ENCODE peak calls at places on chromosomes 3 and 15, in nine cellular contexts. W is HL-60; D is HCT116; N is CD4-positive, alpha-beta T cell; F is kidney; E is prostate gland; R is tibial artery; P is GM12864; T is mammary epithelial cell. Q is an unnamed sample.

GRCh38 chr3:132265008-132265407 is 52.2 kb upstream of the ACP3 start:
- DNase-seq in W (no peak), D (no peak), N (no peak), F (no peak), E (no peak), R (no peak), P (no peak), T (peak), Q (no peak)

GRCh38 chr15:66865622-66866611 is 163.9 kb downstream of the SMAD6 start:
- DNase-seq in W (peak), D (no peak), N (no peak), F (no peak), E (no peak), R (peak), P (peak), T (no peak), Q (no peak)

GRCh38 chr3:14177580-14178246 is 688 bp downstream of the XPC start:
- DNase-seq in W (peak), D (peak), N (no peak), F (no peak), E (no peak), R (no peak), P (no peak), T (no peak), Q (no peak)

GRCh38 chr3:126098391-126098858 is 14.5 kb upstream of the SLC41A3 start:
- DNase-seq in W (no peak), D (no peak), N (no peak), F (no peak), E (no peak), R (no peak), P (no peak), T (no peak), Q (no peak)

GRCh38 chr15:60538129-60538528 is 59.2 kb upstream of the ICE2 start:
- DNase-seq in W (no peak), D (no peak), N (no peak), F (no peak), E (no peak), R (no peak), P (no peak), T (no peak), Q (no peak)

GRCh38 chr3:123634149-123635051 is 49.5 kb upstream of the HACD2 start:
- DNase-seq in W (no peak), D (no peak), N (no peak), F (no peak), E (no peak), R (peak), P (no peak), T (no peak), Q (no peak)

GRCh38 chr3:149610351-149611105 is 47.3 kb downstream of the WWTR1 start:
- DNase-seq in W (no peak), D (no peak), N (no peak), F (no peak), E (no peak), R (peak), P (no peak), T (no peak), Q (no peak)

GRCh38 chr3:142210608-142211007 is 14.8 kb downstream of the GK5 start:
- DNase-seq in W (no peak), D (no peak), N (no peak), F (no peak), E (no peak), R (no peak), P (no peak), T (no peak), Q (no peak)

GRCh38 chr3:25902586-25902985 is 112.7 kb downstream of the OXSM start:
- DNase-seq in W (no peak), D (no peak), N (no peak), F (no peak), E (no peak), R (no peak), P (no peak), T (no peak), Q (no peak)

GRCh38 chr3:12916159-12916558 is 74.8 kb upstream of the RPL32 start:
- DNase-seq in W (peak), D (no peak), N (no peak), F (no peak), E (no peak), R (no peak), P (no peak), T (no peak), Q (no peak)

GRCh38 chr3:101865751-101866509 is 16.6 kb downstream of the NFKBIZ start:
- DNase-seq in W (no peak), D (peak), N (no peak), F (no peak), E (no peak), R (no peak), P (no peak), T (no peak), Q (peak)
- TF ChIP-seq CTCF in W (no peak), D (no peak), N (no peak), F (no peak), E (no peak), R (no peak), P (no peak), T (no peak), Q (no peak)

GRCh38 chr3:33982269-33982798 is 183.9 kb downstream of the PDCD6IP start:
- DNase-seq in W (no peak), D (no peak), N (no peak), F (no peak), E (no peak), R (no peak), P (no peak), T (no peak), Q (no peak)

GRCh38 chr3:33977227-33977626 is 178.8 kb downstream of the PDCD6IP start:
- DNase-seq in W (no peak), D (no peak), N (no peak), F (no peak), E (no peak), R (no peak), P (no peak), T (no peak), Q (no peak)

GRCh38 chr3:33975463-33975862 is 177.0 kb downstream of the PDCD6IP start:
- DNase-seq in W (no peak), D (no peak), N (no peak), F (no peak), E (no peak), R (no peak), P (no peak), T (no peak), Q (no peak)

GRCh38 chr3:33980252-33980651 is 181.8 kb downstream of the PDCD6IP start:
- DNase-seq in W (no peak), D (peak), N (no peak), F (no peak), E (peak), R (no peak), P (no peak), T (peak), Q (peak)
- TF ChIP-seq CTCF in W (no peak), D (peak), N (no peak), F (peak), E (peak), R (peak), P (peak), T (peak), Q (peak)

GRCh38 chr3:61876797-61877196 is 315.4 kb downstream of the PTPRG start:
- DNase-seq in W (no peak), D (no peak), N (no peak), F (no peak), E (no peak), R (no peak), P (no peak), T (no peak), Q (no peak)

GRCh38 chr3:61875073-61875472 is 313.7 kb downstream of the PTPRG start:
- DNase-seq in W (no peak), D (no peak), N (no peak), F (no peak), E (no peak), R (no peak), P (no peak), T (no peak), Q (no peak)

GRCh38 chr3:61875976-61876671 is 314.8 kb downstream of the PTPRG start:
- DNase-seq in W (no peak), D (no peak), N (no peak), F (peak), E (no peak), R (no peak), P (no peak), T (no peak), Q (no peak)

GRCh38 chr3:61875488-61875887 is 314.1 kb downstream of the PTPRG start:
- DNase-seq in W (no peak), D (no peak), N (no peak), F (no peak), E (no peak), R (no peak), P (no peak), T (no peak), Q (no peak)

DNA sequence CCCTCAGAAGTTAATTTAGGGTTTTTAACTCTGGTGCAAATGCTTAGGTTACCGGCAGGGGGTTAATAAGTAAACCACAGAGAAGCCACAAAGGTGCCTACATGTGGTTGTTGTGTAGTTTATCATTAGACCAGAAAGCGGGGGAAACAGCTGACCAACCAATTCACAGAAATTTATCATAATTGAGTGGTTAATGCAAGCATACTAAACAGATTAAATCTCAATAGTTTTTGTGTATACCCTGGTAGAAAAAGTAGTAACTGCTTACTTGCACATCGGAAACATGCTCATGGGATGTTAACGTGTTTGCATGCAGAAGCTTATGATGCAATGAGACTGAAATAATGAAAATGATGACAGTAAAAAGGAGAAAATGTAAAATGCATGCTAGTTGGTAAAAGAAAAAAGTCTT is 316.0 kb downstream of the PTPRG start:
- DNase-seq in W (no peak), D (peak), N (no peak), F (no peak), E (no peak), R (no peak), P (no peak), T (no peak), Q (no peak)
- TF ChIP-seq CTCF in W (no peak), D (no peak), N (no peak), F (peak), E (no peak), R (no peak), P (peak), T (no peak), Q (no peak)

DNA sequence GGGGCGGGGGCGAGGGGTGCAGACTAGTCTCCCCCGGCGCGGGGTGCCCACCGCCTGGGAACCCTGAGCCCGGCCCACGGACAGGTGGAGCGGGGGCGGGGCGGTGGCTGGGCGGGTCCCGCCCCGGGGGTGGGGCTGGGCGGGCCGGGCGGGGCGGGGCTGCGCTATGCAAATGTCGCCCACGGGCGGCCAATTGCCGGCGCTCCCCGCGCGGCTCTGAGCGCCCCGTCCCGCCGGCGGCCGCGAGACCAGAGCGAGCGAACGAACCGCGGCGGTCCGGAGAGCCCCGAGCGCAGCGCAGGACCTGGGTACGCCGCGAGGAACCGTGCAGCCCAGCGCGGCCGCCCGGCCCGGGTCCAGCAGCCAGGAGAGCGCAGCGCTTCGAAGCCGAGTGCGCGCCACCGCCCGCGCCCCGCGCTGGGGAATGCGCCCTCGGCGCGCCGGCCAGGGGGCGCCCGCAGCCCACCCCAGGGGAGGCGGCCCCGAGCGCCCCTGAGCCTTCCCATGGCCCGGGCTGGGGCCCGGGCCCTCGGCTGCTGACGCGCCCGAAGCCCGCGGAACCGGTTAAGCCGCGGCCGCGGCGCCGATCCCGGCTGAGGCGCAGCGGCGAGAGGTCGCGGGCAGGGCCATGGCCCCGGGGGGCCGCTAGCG is at the start of gene SEMA3F:
- DNase-seq in W (peak), D (no peak), N (peak), F (peak), E (peak), R (peak), P (peak), T (peak), Q (peak)
- TF ChIP-seq CTCF in W (no peak), D (no peak), N (no peak), F (no peak), E (no peak), R (peak), P (no peak), T (no peak), Q (peak)